ENCODE peak calls at places on chromosome 20, in five cellular contexts. L is omental fat pad, J is dorsolateral prefrontal cortex, M is IMR-90, S is endothelial cell. N is an unnamed sample.

GRCh38 chr20:62953839-62954703 is 1.6 kb downstream of the SLC17A9 start:
- DNase-seq in L (peak), J (peak), M (peak), S (peak), N (no peak)

GRCh38 chr20:62739581-62740285 is 31.1 kb downstream of the NTSR1 start:
- DNase-seq in L (no peak), J (peak), M (no peak), S (no peak), N (no peak)

GRCh38 chr20:3106658-3107463 is 22.3 kb upstream of the AVP start:
- DNase-seq in L (no peak), J (no peak), M (no peak), S (no peak), N (no peak)

GRCh38 chr20:3383878-3384495 is 23.5 kb downstream of the DNAAF9 start:
- DNase-seq in L (no peak), J (no peak), M (no peak), S (no peak), N (no peak)

GRCh38 chr20:61629361-61630239 is 377.5 kb downstream of the CDH4 start:
- DNase-seq in L (no peak), J (no peak), M (no peak), S (no peak), N (no peak)

GRCh38 chr20:168876-169275 is 11.6 kb downstream of the DEFB127 start:
- DNase-seq in L (no peak), J (no peak), M (no peak), S (no peak), N (no peak)

GRCh38 chr20:59120491-59120890 is 43.1 kb upstream of the ZNF831 start:
- DNase-seq in L (no peak), J (no peak), M (no peak), S (no peak), N (no peak)

GRCh38 chr20:18739785-18740184 is 73.8 kb upstream of the SCP2D1 start:
- DNase-seq in L (no peak), J (no peak), M (peak), S (no peak), N (no peak)

DNA sequence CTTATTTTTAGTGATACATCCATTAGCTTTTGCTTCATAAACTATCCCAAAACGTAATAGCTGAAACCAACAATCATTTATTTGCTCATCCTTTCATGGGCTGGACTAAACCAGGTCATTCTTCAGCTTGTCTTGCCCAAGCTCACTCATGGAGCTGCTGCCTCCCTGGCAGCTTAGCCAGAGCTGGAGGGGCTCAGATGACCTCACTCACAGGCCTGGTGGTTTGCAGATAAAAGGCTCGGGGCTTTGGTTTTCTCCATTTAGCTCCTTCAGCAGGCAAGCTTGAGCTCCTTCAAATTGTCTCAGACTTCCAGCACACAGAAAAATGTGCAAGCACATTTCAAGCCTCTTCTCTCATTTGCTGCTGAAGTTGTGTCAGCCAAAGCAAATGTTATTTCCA is 139.1 kb downstream of the BTBD3 start:
- DNase-seq in L (no peak), J (no peak), M (no peak), S (no peak), N (no peak)
- TF ChIP-seq CTCF in L (no peak), J (no peak), M (no peak), S (no peak), N (no peak)

GRCh38 chr20:44886276-44886671 is 769 bp downstream of the YWHAB start:
- DNase-seq in L (no peak), J (no peak), M (no peak), S (no peak), N (no peak)
- TF ChIP-seq CTCF in L (no peak), J (no peak), M (no peak), S (no peak), N (no peak)

GRCh38 chr20:17650816-17651760 is 31.0 kb downstream of the RRBP1 start:
- DNase-seq in L (no peak), J (no peak), M (peak), S (no peak), N (no peak)

GRCh38 chr20:17650301-17650761 is 31.7 kb downstream of the RRBP1 start:
- DNase-seq in L (no peak), J (no peak), M (no peak), S (no peak), N (no peak)

GRCh38 chr20:17651761-17652388 is 30.2 kb downstream of the RRBP1 start:
- DNase-seq in L (no peak), J (peak), M (no peak), S (no peak), N (peak)

GRCh38 chr20:17653835-17654648 is 28.0 kb downstream of the RRBP1 start:
- DNase-seq in L (no peak), J (no peak), M (no peak), S (no peak), N (no peak)

GRCh38 chr20:17652411-17652810 is 29.6 kb downstream of the RRBP1 start:
- DNase-seq in L (no peak), J (no peak), M (no peak), S (no peak), N (no peak)
- TF ChIP-seq CTCF in L (no peak), J (no peak), M (no peak), S (no peak), N (no peak)

GRCh38 chr20:33177866-33178265 is 9.9 kb downstream of the BPIFA2 start:
- DNase-seq in L (no peak), J (no peak), M (no peak), S (no peak), N (no peak)

GRCh38 chr20:33183292-33183691 is 15.3 kb downstream of the BPIFA2 start:
- DNase-seq in L (no peak), J (no peak), M (no peak), S (no peak), N (no peak)

GRCh38 chr20:33178726-33179125 is 10.8 kb downstream of the BPIFA2 start:
- DNase-seq in L (no peak), J (no peak), M (no peak), S (no peak), N (no peak)

GRCh38 chr20:33180169-33180568 is 12.2 kb downstream of the BPIFA2 start:
- DNase-seq in L (no peak), J (no peak), M (no peak), S (no peak), N (no peak)

DNA sequence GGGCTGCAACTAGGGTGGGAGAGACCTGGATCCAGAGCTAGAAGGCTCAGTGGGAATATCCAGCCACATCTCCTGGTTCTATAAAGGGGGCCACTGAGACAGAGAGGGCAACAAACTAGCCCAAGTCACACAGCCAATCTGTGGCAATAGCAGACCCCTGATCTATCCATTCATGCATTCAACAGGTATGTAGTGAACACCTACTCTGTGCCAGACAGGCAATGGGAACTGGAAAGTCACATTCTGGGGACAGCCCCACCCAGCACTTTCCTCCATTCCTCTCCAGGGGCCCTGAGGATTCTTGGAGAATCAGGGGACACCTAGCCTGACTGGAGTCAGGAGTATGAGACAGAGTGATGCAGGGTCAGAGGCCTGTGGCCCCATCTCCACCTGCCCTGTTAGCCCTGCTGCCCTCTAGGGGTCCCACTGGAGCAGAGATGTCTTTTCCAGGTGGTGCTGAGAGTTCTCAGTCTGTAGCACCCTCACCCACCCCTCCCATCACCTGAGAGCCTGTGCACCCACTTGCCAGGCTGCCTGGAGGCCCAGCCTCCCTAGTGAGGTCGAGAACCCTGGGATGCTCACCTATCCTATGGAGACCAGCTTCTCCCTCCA is 13.6 kb downstream of the BPIFA2 start:
- DNase-seq in L (no peak), J (no peak), M (no peak), S (no peak), N (no peak)
- TF ChIP-seq CTCF in L (no peak), J (no peak), M (no peak), S (no peak), N (no peak)

DNA sequence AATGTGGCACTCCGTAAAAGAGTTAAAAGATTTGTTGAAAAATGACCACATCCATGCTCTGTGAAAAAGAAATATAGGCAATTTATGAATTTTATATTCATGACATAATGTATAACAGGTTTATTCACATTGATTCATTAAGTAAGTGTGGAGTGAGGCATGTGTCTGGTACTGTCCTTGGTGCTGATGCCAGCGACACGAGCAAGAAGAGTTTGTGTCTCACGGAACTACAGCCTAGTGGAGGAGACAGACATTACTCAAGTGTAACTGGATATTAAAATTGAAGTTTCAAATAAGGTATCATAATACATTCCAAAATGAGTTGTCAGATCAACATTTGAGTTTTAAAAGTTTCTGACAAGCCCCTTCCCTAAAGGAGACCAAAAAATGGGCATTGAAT is 158.2 kb upstream of the PRND start:
- DNase-seq in L (no peak), J (no peak), M (peak), S (peak), N (peak)
- TF ChIP-seq CTCF in L (no peak), J (no peak), M (peak), S (no peak), N (no peak)

DNA sequence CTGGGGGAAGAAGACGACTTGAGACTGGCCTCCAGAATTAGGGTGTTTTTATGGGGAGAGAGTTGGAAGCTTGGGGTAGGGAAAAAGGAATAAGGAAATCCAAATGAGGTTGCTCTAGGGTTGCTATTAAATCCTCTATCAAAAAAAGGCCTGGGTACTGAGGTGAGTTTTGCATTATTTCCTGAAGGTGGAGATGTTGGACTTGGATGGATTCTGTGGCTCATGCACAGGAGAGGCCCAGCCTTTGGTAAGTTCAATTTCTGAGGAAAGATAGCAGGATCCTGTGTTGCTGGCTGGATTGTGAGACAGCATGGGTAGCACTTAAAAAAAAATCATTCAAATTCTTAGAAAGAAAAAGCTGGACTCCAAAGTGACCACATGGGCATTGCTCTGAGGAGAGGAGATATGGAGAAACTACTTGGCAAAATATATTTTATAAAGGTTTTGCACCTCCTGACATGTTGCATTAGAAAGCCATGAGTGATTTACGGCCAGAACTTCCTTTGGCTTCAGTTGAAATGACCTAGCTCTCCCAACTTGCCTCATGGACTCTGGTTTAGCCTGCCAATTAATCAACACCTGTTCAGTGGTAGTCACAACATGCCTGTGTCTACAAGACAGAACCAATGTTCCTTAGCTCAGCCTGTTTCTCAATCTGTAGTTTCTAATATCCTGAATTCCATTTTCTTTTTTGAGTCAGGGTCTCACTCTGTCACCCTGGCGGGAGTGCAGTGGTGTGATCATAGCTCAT is 152.1 kb upstream of the RALGAPA2 start:
- DNase-seq in L (no peak), J (no peak), M (no peak), S (no peak), N (peak)
- TF ChIP-seq CTCF in L (no peak), J (peak), M (no peak), S (no peak), N (peak)

GRCh38 chr20:32661820-32662528 is 11.8 kb downstream of the C20orf203 start:
- DNase-seq in L (no peak), J (no peak), M (no peak), S (no peak), N (no peak)
- TF ChIP-seq CTCF in L (no peak), J (no peak), M (no peak), S (no peak), N (no peak)

GRCh38 chr20:14193885-14194284 is 143.5 kb downstream of the FLRT3 start:
- DNase-seq in L (no peak), J (no peak), M (no peak), S (no peak), N (no peak)
- TF ChIP-seq CTCF in L (no peak), J (no peak), M (peak), S (no peak), N (no peak)